ENCODE peak calls at places on chromosomes 3 and 15, in ten cellular contexts. One of them, this sample, is unnamed.

GRCh38 chr3:43742935-43743334 is 52.2 kb downstream of the ABHD5 start:
- DNase-seq in caudate nucleus: no peak
- DNase-seq in left cardiac atrium: no peak
- DNase-seq in naive thymus-derived CD4-positive, alpha-beta T cell: no peak
- DNase-seq in A549: no peak
- DNase-seq in NCI-H2029: no peak
- DNase-seq in NCI-H1105 treated with DMSO at 0.1 percent for 48 hours: no peak
- DNase-seq in activated naive CD8-positive, alpha-beta T cell treated with anti-CD3 and anti-CD28 coated beads, Interleukin-2, amount 50 U/mL, for 24 hours: no peak
- DNase-seq in Caco-2: no peak
- DNase-seq in lung: no peak
- DNase-seq in this sample: no peak

GRCh38 chr3:178480795-178481194 is 55.4 kb upstream of the KCNMB2 start:
- DNase-seq in caudate nucleus: no peak
- DNase-seq in left cardiac atrium: no peak
- DNase-seq in naive thymus-derived CD4-positive, alpha-beta T cell: no peak
- DNase-seq in A549: no peak
- DNase-seq in NCI-H2029: no peak
- DNase-seq in NCI-H1105 treated with DMSO at 0.1 percent for 48 hours: no peak
- DNase-seq in activated naive CD8-positive, alpha-beta T cell treated with anti-CD3 and anti-CD28 coated beads, Interleukin-2, amount 50 U/mL, for 24 hours: no peak
- DNase-seq in Caco-2: no peak
- DNase-seq in lung: no peak
- DNase-seq in this sample: no peak

GRCh38 chr3:149936812-149937230 is 33.9 kb downstream of the PFN2 start:
- DNase-seq in caudate nucleus: no peak
- DNase-seq in left cardiac atrium: peak
- DNase-seq in naive thymus-derived CD4-positive, alpha-beta T cell: peak
- DNase-seq in A549: peak
- DNase-seq in NCI-H2029: peak
- DNase-seq in NCI-H1105 treated with DMSO at 0.1 percent for 48 hours: peak
- DNase-seq in activated naive CD8-positive, alpha-beta T cell treated with anti-CD3 and anti-CD28 coated beads, Interleukin-2, amount 50 U/mL, for 24 hours: peak
- DNase-seq in Caco-2: peak
- DNase-seq in lung: peak
- DNase-seq in this sample: no peak

GRCh38 chr3:124565013-124565412 is 165.2 kb upstream of the UMPS start:
- DNase-seq in caudate nucleus: peak
- DNase-seq in left cardiac atrium: peak
- DNase-seq in naive thymus-derived CD4-positive, alpha-beta T cell: peak
- DNase-seq in A549: peak
- DNase-seq in NCI-H2029: peak
- DNase-seq in NCI-H1105 treated with DMSO at 0.1 percent for 48 hours: peak
- DNase-seq in activated naive CD8-positive, alpha-beta T cell treated with anti-CD3 and anti-CD28 coated beads, Interleukin-2, amount 50 U/mL, for 24 hours: peak
- DNase-seq in Caco-2: peak
- DNase-seq in lung: peak
- DNase-seq in this sample: peak

GRCh38 chr3:129560931-129561594 is 18.1 kb downstream of the H1-8 start:
- DNase-seq in caudate nucleus: no peak
- DNase-seq in left cardiac atrium: peak
- DNase-seq in naive thymus-derived CD4-positive, alpha-beta T cell: no peak
- DNase-seq in A549: peak
- DNase-seq in NCI-H2029: no peak
- DNase-seq in NCI-H1105 treated with DMSO at 0.1 percent for 48 hours: no peak
- DNase-seq in activated naive CD8-positive, alpha-beta T cell treated with anti-CD3 and anti-CD28 coated beads, Interleukin-2, amount 50 U/mL, for 24 hours: no peak
- DNase-seq in Caco-2: no peak
- DNase-seq in lung: peak
- DNase-seq in this sample: no peak

GRCh38 chr15:86347245-86347644 is 267.6 kb downstream of the AGBL1 start:
- DNase-seq in caudate nucleus: no peak
- DNase-seq in left cardiac atrium: no peak
- DNase-seq in naive thymus-derived CD4-positive, alpha-beta T cell: no peak
- DNase-seq in A549: no peak
- DNase-seq in NCI-H2029: no peak
- DNase-seq in NCI-H1105 treated with DMSO at 0.1 percent for 48 hours: no peak
- DNase-seq in activated naive CD8-positive, alpha-beta T cell treated with anti-CD3 and anti-CD28 coated beads, Interleukin-2, amount 50 U/mL, for 24 hours: no peak
- DNase-seq in Caco-2: no peak
- DNase-seq in lung: no peak
- DNase-seq in this sample: no peak

GRCh38 chr15:75349851-75350588 is 3.2 kb downstream of the NEIL1 start:
- DNase-seq in caudate nucleus: no peak
- DNase-seq in left cardiac atrium: peak
- DNase-seq in naive thymus-derived CD4-positive, alpha-beta T cell: peak
- DNase-seq in A549: no peak
- DNase-seq in NCI-H2029: no peak
- DNase-seq in NCI-H1105 treated with DMSO at 0.1 percent for 48 hours: no peak
- DNase-seq in activated naive CD8-positive, alpha-beta T cell treated with anti-CD3 and anti-CD28 coated beads, Interleukin-2, amount 50 U/mL, for 24 hours: peak
- DNase-seq in Caco-2: no peak
- DNase-seq in lung: peak
- DNase-seq in this sample: no peak

GRCh38 chr15:85318048-85318731 is 62.2 kb upstream of the AKAP13 start:
- DNase-seq in caudate nucleus: no peak
- DNase-seq in left cardiac atrium: no peak
- DNase-seq in naive thymus-derived CD4-positive, alpha-beta T cell: no peak
- DNase-seq in A549: peak
- DNase-seq in NCI-H2029: no peak
- DNase-seq in NCI-H1105 treated with DMSO at 0.1 percent for 48 hours: no peak
- DNase-seq in activated naive CD8-positive, alpha-beta T cell treated with anti-CD3 and anti-CD28 coated beads, Interleukin-2, amount 50 U/mL, for 24 hours: peak
- DNase-seq in Caco-2: peak
- DNase-seq in lung: no peak
- DNase-seq in this sample: no peak

GRCh38 chr15:60590935-60591490 is 112.1 kb upstream of the ICE2 start:
- DNase-seq in caudate nucleus: no peak
- DNase-seq in left cardiac atrium: peak
- DNase-seq in naive thymus-derived CD4-positive, alpha-beta T cell: peak
- DNase-seq in A549: peak
- DNase-seq in NCI-H2029: no peak
- DNase-seq in NCI-H1105 treated with DMSO at 0.1 percent for 48 hours: no peak
- DNase-seq in activated naive CD8-positive, alpha-beta T cell treated with anti-CD3 and anti-CD28 coated beads, Interleukin-2, amount 50 U/mL, for 24 hours: peak
- DNase-seq in Caco-2: peak
- DNase-seq in lung: peak
- DNase-seq in this sample: no peak

GRCh38 chr15:56916825-56917477 is 1.5 kb upstream of the TCF12 start:
- DNase-seq in caudate nucleus: no peak
- DNase-seq in left cardiac atrium: no peak
- DNase-seq in naive thymus-derived CD4-positive, alpha-beta T cell: no peak
- DNase-seq in A549: no peak
- DNase-seq in NCI-H2029: no peak
- DNase-seq in NCI-H1105 treated with DMSO at 0.1 percent for 48 hours: no peak
- DNase-seq in activated naive CD8-positive, alpha-beta T cell treated with anti-CD3 and anti-CD28 coated beads, Interleukin-2, amount 50 U/mL, for 24 hours: no peak
- DNase-seq in Caco-2: no peak
- DNase-seq in lung: no peak
- DNase-seq in this sample: no peak

GRCh38 chr15:25852696-25853524 is 10.2 kb downstream of the ATP10A start:
- DNase-seq in caudate nucleus: no peak
- DNase-seq in left cardiac atrium: no peak
- DNase-seq in naive thymus-derived CD4-positive, alpha-beta T cell: no peak
- DNase-seq in A549: peak
- DNase-seq in NCI-H2029: no peak
- DNase-seq in NCI-H1105 treated with DMSO at 0.1 percent for 48 hours: no peak
- DNase-seq in activated naive CD8-positive, alpha-beta T cell treated with anti-CD3 and anti-CD28 coated beads, Interleukin-2, amount 50 U/mL, for 24 hours: no peak
- DNase-seq in Caco-2: no peak
- DNase-seq in lung: no peak
- DNase-seq in this sample: no peak

GRCh38 chr3:141071681-141072260 is 20.6 kb downstream of the SPSB4 start:
- DNase-seq in caudate nucleus: no peak
- DNase-seq in left cardiac atrium: no peak
- DNase-seq in naive thymus-derived CD4-positive, alpha-beta T cell: no peak
- DNase-seq in A549: no peak
- DNase-seq in NCI-H2029: no peak
- DNase-seq in NCI-H1105 treated with DMSO at 0.1 percent for 48 hours: peak
- DNase-seq in activated naive CD8-positive, alpha-beta T cell treated with anti-CD3 and anti-CD28 coated beads, Interleukin-2, amount 50 U/mL, for 24 hours: no peak
- DNase-seq in Caco-2: no peak
- DNase-seq in lung: no peak
- DNase-seq in this sample: no peak

GRCh38 chr3:189142527-189142926 is 29.2 kb upstream of the TPRG1 start:
- DNase-seq in caudate nucleus: no peak
- DNase-seq in left cardiac atrium: no peak
- DNase-seq in naive thymus-derived CD4-positive, alpha-beta T cell: no peak
- DNase-seq in A549: no peak
- DNase-seq in NCI-H2029: no peak
- DNase-seq in NCI-H1105 treated with DMSO at 0.1 percent for 48 hours: no peak
- DNase-seq in activated naive CD8-positive, alpha-beta T cell treated with anti-CD3 and anti-CD28 coated beads, Interleukin-2, amount 50 U/mL, for 24 hours: peak
- DNase-seq in Caco-2: no peak
- DNase-seq in lung: no peak
- DNase-seq in this sample: no peak

GRCh38 chr3:113264249-113264648 is 52.9 kb downstream of the BOC start:
- DNase-seq in caudate nucleus: no peak
- DNase-seq in left cardiac atrium: no peak
- DNase-seq in naive thymus-derived CD4-positive, alpha-beta T cell: no peak
- DNase-seq in A549: no peak
- DNase-seq in NCI-H2029: peak
- DNase-seq in NCI-H1105 treated with DMSO at 0.1 percent for 48 hours: peak
- DNase-seq in activated naive CD8-positive, alpha-beta T cell treated with anti-CD3 and anti-CD28 coated beads, Interleukin-2, amount 50 U/mL, for 24 hours: no peak
- DNase-seq in Caco-2: no peak
- DNase-seq in lung: no peak
- DNase-seq in this sample: no peak

GRCh38 chr15:35061171-35062163 is 23.6 kb downstream of the NANOGP8 start:
- DNase-seq in caudate nucleus: no peak
- DNase-seq in left cardiac atrium: no peak
- DNase-seq in naive thymus-derived CD4-positive, alpha-beta T cell: no peak
- DNase-seq in A549: no peak
- DNase-seq in NCI-H2029: no peak
- DNase-seq in NCI-H1105 treated with DMSO at 0.1 percent for 48 hours: no peak
- DNase-seq in activated naive CD8-positive, alpha-beta T cell treated with anti-CD3 and anti-CD28 coated beads, Interleukin-2, amount 50 U/mL, for 24 hours: no peak
- DNase-seq in Caco-2: no peak
- DNase-seq in lung: no peak
- DNase-seq in this sample: no peak

GRCh38 chr3:183809209-183809608 is 16.2 kb downstream of the MAP6D1 start:
- DNase-seq in caudate nucleus: no peak
- DNase-seq in left cardiac atrium: no peak
- DNase-seq in naive thymus-derived CD4-positive, alpha-beta T cell: no peak
- DNase-seq in A549: no peak
- DNase-seq in NCI-H2029: peak
- DNase-seq in NCI-H1105 treated with DMSO at 0.1 percent for 48 hours: no peak
- DNase-seq in activated naive CD8-positive, alpha-beta T cell treated with anti-CD3 and anti-CD28 coated beads, Interleukin-2, amount 50 U/mL, for 24 hours: no peak
- DNase-seq in Caco-2: no peak
- DNase-seq in lung: no peak
- DNase-seq in this sample: no peak

GRCh38 chr3:28348286-28348636 is 260 bp upstream of the ZCWPW2 start:
- DNase-seq in caudate nucleus: no peak
- DNase-seq in left cardiac atrium: peak
- DNase-seq in naive thymus-derived CD4-positive, alpha-beta T cell: no peak
- DNase-seq in A549: no peak
- DNase-seq in NCI-H2029: no peak
- DNase-seq in NCI-H1105 treated with DMSO at 0.1 percent for 48 hours: no peak
- DNase-seq in activated naive CD8-positive, alpha-beta T cell treated with anti-CD3 and anti-CD28 coated beads, Interleukin-2, amount 50 U/mL, for 24 hours: no peak
- DNase-seq in Caco-2: no peak
- DNase-seq in lung: no peak
- DNase-seq in this sample: no peak

GRCh38 chr15:87747106-87747505 is 509.4 kb downstream of the NTRK3 start:
- DNase-seq in caudate nucleus: no peak
- DNase-seq in left cardiac atrium: no peak
- DNase-seq in naive thymus-derived CD4-positive, alpha-beta T cell: no peak
- DNase-seq in A549: no peak
- DNase-seq in NCI-H2029: peak
- DNase-seq in NCI-H1105 treated with DMSO at 0.1 percent for 48 hours: no peak
- DNase-seq in activated naive CD8-positive, alpha-beta T cell treated with anti-CD3 and anti-CD28 coated beads, Interleukin-2, amount 50 U/mL, for 24 hours: no peak
- DNase-seq in Caco-2: no peak
- DNase-seq in lung: no peak
- DNase-seq in this sample: no peak

GRCh38 chr3:125443923-125444322 is 68.8 kb upstream of the ZNF148 start:
- DNase-seq in caudate nucleus: no peak
- DNase-seq in left cardiac atrium: no peak
- DNase-seq in naive thymus-derived CD4-positive, alpha-beta T cell: no peak
- DNase-seq in A549: no peak
- DNase-seq in NCI-H2029: no peak
- DNase-seq in NCI-H1105 treated with DMSO at 0.1 percent for 48 hours: no peak
- DNase-seq in activated naive CD8-positive, alpha-beta T cell treated with anti-CD3 and anti-CD28 coated beads, Interleukin-2, amount 50 U/mL, for 24 hours: no peak
- DNase-seq in Caco-2: no peak
- DNase-seq in lung: no peak
- DNase-seq in this sample: no peak

GRCh38 chr15:58771621-58772235 is 626 bp downstream of the MINDY2 start:
- DNase-seq in caudate nucleus: no peak
- DNase-seq in left cardiac atrium: peak
- DNase-seq in naive thymus-derived CD4-positive, alpha-beta T cell: peak
- DNase-seq in A549: peak
- DNase-seq in NCI-H2029: no peak
- DNase-seq in NCI-H1105 treated with DMSO at 0.1 percent for 48 hours: peak
- DNase-seq in activated naive CD8-positive, alpha-beta T cell treated with anti-CD3 and anti-CD28 coated beads, Interleukin-2, amount 50 U/mL, for 24 hours: peak
- DNase-seq in Caco-2: peak
- DNase-seq in lung: peak
- DNase-seq in this sample: peak

GRCh38 chr3:69485489-69485888 is 99.6 kb upstream of the FRMD4B start:
- DNase-seq in caudate nucleus: no peak
- DNase-seq in left cardiac atrium: no peak
- DNase-seq in naive thymus-derived CD4-positive, alpha-beta T cell: no peak
- DNase-seq in A549: no peak
- DNase-seq in NCI-H2029: no peak
- DNase-seq in NCI-H1105 treated with DMSO at 0.1 percent for 48 hours: no peak
- DNase-seq in activated naive CD8-positive, alpha-beta T cell treated with anti-CD3 and anti-CD28 coated beads, Interleukin-2, amount 50 U/mL, for 24 hours: no peak
- DNase-seq in Caco-2: no peak
- DNase-seq in lung: no peak
- DNase-seq in this sample: no peak

GRCh38 chr3:34534013-34534412 is 735.6 kb downstream of the PDCD6IP start:
- DNase-seq in caudate nucleus: no peak
- DNase-seq in left cardiac atrium: no peak
- DNase-seq in naive thymus-derived CD4-positive, alpha-beta T cell: no peak
- DNase-seq in A549: no peak
- DNase-seq in NCI-H2029: no peak
- DNase-seq in NCI-H1105 treated with DMSO at 0.1 percent for 48 hours: no peak
- DNase-seq in activated naive CD8-positive, alpha-beta T cell treated with anti-CD3 and anti-CD28 coated beads, Interleukin-2, amount 50 U/mL, for 24 hours: no peak
- DNase-seq in Caco-2: no peak
- DNase-seq in lung: no peak
- DNase-seq in this sample: no peak

GRCh38 chr15:78046796-78047341 is 30.6 kb downstream of the TBC1D2B start:
- DNase-seq in caudate nucleus: no peak
- DNase-seq in left cardiac atrium: no peak
- DNase-seq in naive thymus-derived CD4-positive, alpha-beta T cell: no peak
- DNase-seq in A549: no peak
- DNase-seq in NCI-H2029: no peak
- DNase-seq in NCI-H1105 treated with DMSO at 0.1 percent for 48 hours: no peak
- DNase-seq in activated naive CD8-positive, alpha-beta T cell treated with anti-CD3 and anti-CD28 coated beads, Interleukin-2, amount 50 U/mL, for 24 hours: no peak
- DNase-seq in Caco-2: no peak
- DNase-seq in lung: no peak
- DNase-seq in this sample: no peak

GRCh38 chr3:57981483-57982087 is 26.6 kb upstream of the FLNB start:
- DNase-seq in caudate nucleus: no peak
- DNase-seq in left cardiac atrium: no peak
- DNase-seq in naive thymus-derived CD4-positive, alpha-beta T cell: no peak
- DNase-seq in A549: no peak
- DNase-seq in NCI-H2029: no peak
- DNase-seq in NCI-H1105 treated with DMSO at 0.1 percent for 48 hours: no peak
- DNase-seq in activated naive CD8-positive, alpha-beta T cell treated with anti-CD3 and anti-CD28 coated beads, Interleukin-2, amount 50 U/mL, for 24 hours: no peak
- DNase-seq in Caco-2: no peak
- DNase-seq in lung: no peak
- DNase-seq in this sample: no peak

GRCh38 chr3:47441796-47442551 is 33.8 kb downstream of the SCAP start:
- DNase-seq in caudate nucleus: no peak
- DNase-seq in left cardiac atrium: no peak
- DNase-seq in naive thymus-derived CD4-positive, alpha-beta T cell: no peak
- DNase-seq in A549: no peak
- DNase-seq in NCI-H2029: no peak
- DNase-seq in NCI-H1105 treated with DMSO at 0.1 percent for 48 hours: no peak
- DNase-seq in activated naive CD8-positive, alpha-beta T cell treated with anti-CD3 and anti-CD28 coated beads, Interleukin-2, amount 50 U/mL, for 24 hours: no peak
- DNase-seq in Caco-2: peak
- DNase-seq in lung: no peak
- DNase-seq in this sample: no peak

GRCh38 chr15:29674661-29675533 is 147.4 kb downstream of the TJP1 start:
- DNase-seq in caudate nucleus: no peak
- DNase-seq in left cardiac atrium: peak
- DNase-seq in naive thymus-derived CD4-positive, alpha-beta T cell: no peak
- DNase-seq in A549: peak
- DNase-seq in NCI-H2029: no peak
- DNase-seq in NCI-H1105 treated with DMSO at 0.1 percent for 48 hours: no peak
- DNase-seq in activated naive CD8-positive, alpha-beta T cell treated with anti-CD3 and anti-CD28 coated beads, Interleukin-2, amount 50 U/mL, for 24 hours: no peak
- DNase-seq in Caco-2: peak
- DNase-seq in lung: peak
- DNase-seq in this sample: no peak

GRCh38 chr3:188581791-188582190 is 427.8 kb downstream of the LPP start:
- DNase-seq in caudate nucleus: no peak
- DNase-seq in left cardiac atrium: no peak
- DNase-seq in naive thymus-derived CD4-positive, alpha-beta T cell: no peak
- DNase-seq in A549: no peak
- DNase-seq in NCI-H2029: no peak
- DNase-seq in NCI-H1105 treated with DMSO at 0.1 percent for 48 hours: no peak
- DNase-seq in activated naive CD8-positive, alpha-beta T cell treated with anti-CD3 and anti-CD28 coated beads, Interleukin-2, amount 50 U/mL, for 24 hours: no peak
- DNase-seq in Caco-2: no peak
- DNase-seq in lung: no peak
- DNase-seq in this sample: no peak

GRCh38 chr15:58268746-58269145 is 130.6 kb downstream of the AQP9 start:
- DNase-seq in caudate nucleus: no peak
- DNase-seq in left cardiac atrium: no peak
- DNase-seq in naive thymus-derived CD4-positive, alpha-beta T cell: no peak
- DNase-seq in A549: no peak
- DNase-seq in NCI-H2029: no peak
- DNase-seq in NCI-H1105 treated with DMSO at 0.1 percent for 48 hours: no peak
- DNase-seq in activated naive CD8-positive, alpha-beta T cell treated with anti-CD3 and anti-CD28 coated beads, Interleukin-2, amount 50 U/mL, for 24 hours: no peak
- DNase-seq in Caco-2: no peak
- DNase-seq in lung: no peak
- DNase-seq in this sample: no peak